ENCODE peak calls at places on chromosome 13, in ten cellular contexts. X is HTR-8/SVneo, P is Calu3, I is mucosa of descending colon, Q is NCI-H1092 treated with DMSO at 0.1 percent for 48 hours, O is H9, N is NCI-H1436 treated with DMSO at 0.1 percent for 48 hours, D is ovary, Y is choroid plexus epithelial cell, M is heart left ventricle. B is an unnamed sample.

GRCh38 chr13:45119469-45119989 is 781 bp upstream of the GTF2F2 start:
- DNase-seq in Y (peak; percentile 68), O (no peak), P (no peak), D (peak; percentile 22), I (no peak), X (no peak), N (no peak), Q (no peak), M (no peak), B (no peak)

GRCh38 chr13:75769141-75769905 is 133.2 kb downstream of the LMO7 start:
- DNase-seq in N (no peak), D (no peak), I (no peak), O (no peak), Q (no peak), M (no peak), P (no peak), X (no peak), Y (no peak), B (no peak)

GRCh38 chr13:106858910-106859309 is 291.0 kb upstream of the ARGLU1 start:
- DNase-seq in D (no peak), O (no peak), M (no peak), Y (no peak), I (no peak), X (no peak), Q (no peak), N (no peak), P (no peak), B (no peak)

GRCh38 chr13:113584205-113584869 is at the start of gene TFDP1:
- DNase-seq in M (peak; percentile 70), O (peak; percentile 77), N (peak; percentile 24), P (peak; percentile 60), X (peak; percentile 73), Q (peak; percentile 93), D (peak; percentile 34), Y (peak; percentile 82), I (peak; percentile 87), B (peak; percentile 88)

GRCh38 chr13:33797622-33798021 is 20.3 kb upstream of the RFC3 start:
- DNase-seq in Y (peak; percentile 13), I (no peak), D (no peak), N (no peak), P (no peak), M (no peak), X (no peak), O (no peak), Q (no peak), B (no peak)

GRCh38 chr13:29522044-29522685 is 73.3 kb downstream of the SLC7A1 start:
- DNase-seq in M (no peak), I (no peak), X (no peak), N (no peak), Q (no peak), O (no peak), Y (peak; percentile 98), P (no peak), D (peak; percentile 51), B (no peak)

GRCh38 chr13:20814224-20814910 is 40.6 kb upstream of the EEF1AKMT1 start:
- DNase-seq in P (peak; percentile 1), O (no peak), Q (peak; percentile 91), X (peak; percentile 69), I (peak; percentile 68), Y (peak; percentile 97), N (no peak), M (peak; percentile 82), D (peak; percentile 84), B (peak; percentile 88)

GRCh38 chr13:85497652-85498051 is 301.6 kb downstream of the SLITRK6 start:
- DNase-seq in I (no peak), N (no peak), Q (no peak), D (no peak), M (no peak), O (no peak), X (peak; percentile 28), P (peak; percentile 34), Y (peak; percentile 95), B (no peak)

GRCh38 chr13:37406031-37406430 is 192.5 kb downstream of the POSTN start:
- DNase-seq in P (no peak), I (no peak), N (no peak), Q (no peak), O (no peak), X (no peak), Y (peak; percentile 54), M (no peak), D (no peak), B (no peak)

GRCh38 chr13:57846600-57847173 is 215.1 kb downstream of the PCDH17 start:
- DNase-seq in D (no peak), Q (no peak), M (no peak), P (no peak), O (no peak), X (no peak), N (no peak), Y (no peak), I (no peak), B (no peak)

GRCh38 chr13:22316494-22317025 is 645.7 kb downstream of the FGF9 start:
- DNase-seq in M (no peak), Q (no peak), I (no peak), N (no peak), D (no peak), X (no peak), P (no peak), O (no peak), Y (no peak), B (no peak)

GRCh38 chr13:44218501-44219240 is 155.0 kb upstream of the SERP2 start:
- DNase-seq in M (peak; percentile 67), D (peak; percentile 54), Y (peak; percentile 57), N (peak; percentile 32), I (peak; percentile 61), O (no peak), P (no peak), X (no peak), Q (peak; percentile 58), B (peak; percentile 80)

GRCh38 chr13:112711528-112712265 is 21.9 kb downstream of the ATP11A start:
- DNase-seq in P (peak; percentile 43), Q (peak; percentile 35), X (peak; percentile 87), Y (peak; percentile 87), N (no peak), D (peak; percentile 96), M (peak; percentile 85), O (peak; percentile 93), I (no peak), B (peak; percentile 84)

GRCh38 chr13:77434289-77434688 is 101.2 kb upstream of the SCEL start:
- DNase-seq in X (no peak), I (no peak), O (no peak), M (no peak), D (no peak), N (no peak), Q (no peak), Y (no peak), P (no peak), B (no peak)

GRCh38 chr13:98143601-98144500 is 957 bp downstream of the FARP1 start:
- DNase-seq in M (peak; percentile 27), Q (peak; percentile 55), I (no peak), X (no peak), Y (peak; percentile 57), D (peak; percentile 23), N (no peak), P (no peak), O (no peak), B (peak; percentile 53)

GRCh38 chr13:113804703-113805430 is 45.8 kb downstream of the TMEM255B start:
- DNase-seq in M (no peak), N (no peak), Y (no peak), P (no peak), I (no peak), O (no peak), X (no peak), D (no peak), Q (no peak), B (peak; percentile 18)